ENCODE peak calls at places on chromosomes 4 and X, in eight cellular contexts. One of them, this sample, is unnamed. For H3K4me1, the result is how much of the 10 kb centered on the place peaks cover.

GRCh38 chr4:84324850-84325249 is 174.2 kb downstream of the NKX6-1 start:
- DNase-seq in OCI-LY7: no peak
- DNase-seq in neuronal stem cell: no peak
- DNase-seq in CD8-positive, alpha-beta memory T cell: no peak
- DNase-seq in CD8-positive, alpha-beta T cell: no peak
- DNase-seq in left ventricle myocardium inferior: no peak
- DNase-seq in mesenchymal stem cell: no peak
- DNase-seq in fibroblast of lung: peak
- DNase-seq in this sample: no peak

GRCh38 chrX:14026121-14026520 is 3.6 kb downstream of the GEMIN8 start:
- DNase-seq in CD8-positive, alpha-beta memory T cell: no peak
- DNase-seq in mesenchymal stem cell: no peak
- DNase-seq in OCI-LY7: no peak
- DNase-seq in left ventricle myocardium inferior: no peak
- DNase-seq in fibroblast of lung: no peak
- DNase-seq in neuronal stem cell: peak
- DNase-seq in CD8-positive, alpha-beta T cell: no peak
- DNase-seq in this sample: no peak

GRCh38 chrX:71637253-71637618 is 18.9 kb upstream of the CXCR3 start:
- DNase-seq in OCI-LY7: no peak
- DNase-seq in CD8-positive, alpha-beta T cell: no peak
- DNase-seq in CD8-positive, alpha-beta memory T cell: no peak
- DNase-seq in mesenchymal stem cell: no peak
- DNase-seq in left ventricle myocardium inferior: no peak
- DNase-seq in fibroblast of lung: peak
- DNase-seq in neuronal stem cell: no peak
- DNase-seq in this sample: no peak

GRCh38 chr4:153497091-153497531 is 31.0 kb downstream of the TMEM131L start:
- DNase-seq in mesenchymal stem cell: no peak
- DNase-seq in CD8-positive, alpha-beta T cell: peak
- DNase-seq in fibroblast of lung: peak
- DNase-seq in neuronal stem cell: no peak
- DNase-seq in left ventricle myocardium inferior: no peak
- DNase-seq in OCI-LY7: peak
- DNase-seq in CD8-positive, alpha-beta memory T cell: no peak
- DNase-seq in this sample: peak

GRCh38 chrX:151698485-151698884 is 3.2 kb downstream of the PRRG3 start:
- DNase-seq in left ventricle myocardium inferior: no peak
- DNase-seq in fibroblast of lung: no peak
- DNase-seq in neuronal stem cell: no peak
- DNase-seq in CD8-positive, alpha-beta T cell: no peak
- DNase-seq in CD8-positive, alpha-beta memory T cell: no peak
- DNase-seq in OCI-LY7: no peak
- DNase-seq in mesenchymal stem cell: no peak
- DNase-seq in this sample: no peak

GRCh38 chr4:102169345-102169744 is 175.9 kb downstream of the SLC39A8 start:
- DNase-seq in neuronal stem cell: peak
- DNase-seq in mesenchymal stem cell: peak
- DNase-seq in OCI-LY7: no peak
- DNase-seq in CD8-positive, alpha-beta memory T cell: no peak
- DNase-seq in CD8-positive, alpha-beta T cell: no peak
- DNase-seq in left ventricle myocardium inferior: no peak
- DNase-seq in fibroblast of lung: peak
- DNase-seq in this sample: no peak

GRCh38 chrX:131975851-131976250 is 47.3 kb upstream of the STK26 start:
- DNase-seq in fibroblast of lung: no peak
- DNase-seq in OCI-LY7: no peak
- DNase-seq in CD8-positive, alpha-beta T cell: no peak
- DNase-seq in neuronal stem cell: no peak
- DNase-seq in mesenchymal stem cell: peak
- DNase-seq in CD8-positive, alpha-beta memory T cell: no peak
- DNase-seq in left ventricle myocardium inferior: no peak
- DNase-seq in this sample: no peak

GRCh38 chr4:37188100-37188499 is 56.4 kb upstream of the NWD2 start:
- DNase-seq in fibroblast of lung: no peak
- DNase-seq in CD8-positive, alpha-beta T cell: no peak
- DNase-seq in CD8-positive, alpha-beta memory T cell: no peak
- DNase-seq in left ventricle myocardium inferior: no peak
- DNase-seq in neuronal stem cell: no peak
- DNase-seq in mesenchymal stem cell: no peak
- DNase-seq in OCI-LY7: peak
- DNase-seq in this sample: no peak

GRCh38 chr4:76569225-76569624 is 134.2 kb downstream of the SHROOM3 start:
- DNase-seq in OCI-LY7: no peak
- DNase-seq in fibroblast of lung: no peak
- DNase-seq in CD8-positive, alpha-beta T cell: no peak
- DNase-seq in mesenchymal stem cell: no peak
- DNase-seq in left ventricle myocardium inferior: no peak
- DNase-seq in CD8-positive, alpha-beta memory T cell: no peak
- DNase-seq in neuronal stem cell: no peak
- DNase-seq in this sample: no peak

GRCh38 chrX:30794497-30794896 is 94.6 kb downstream of the TAB3 start:
- DNase-seq in CD8-positive, alpha-beta T cell: no peak
- DNase-seq in CD8-positive, alpha-beta memory T cell: no peak
- DNase-seq in fibroblast of lung: no peak
- DNase-seq in left ventricle myocardium inferior: no peak
- DNase-seq in neuronal stem cell: no peak
- DNase-seq in mesenchymal stem cell: no peak
- DNase-seq in OCI-LY7: no peak
- DNase-seq in this sample: no peak

GRCh38 chr4:7062816-7063215 is 5.0 kb downstream of the GRPEL1 start:
- DNase-seq in CD8-positive, alpha-beta memory T cell: no peak
- DNase-seq in OCI-LY7: no peak
- DNase-seq in mesenchymal stem cell: no peak
- DNase-seq in fibroblast of lung: no peak
- DNase-seq in neuronal stem cell: no peak
- DNase-seq in CD8-positive, alpha-beta T cell: no peak
- DNase-seq in left ventricle myocardium inferior: no peak
- DNase-seq in this sample: no peak

GRCh38 chrX:142978130-142978684 is 47.5 kb upstream of the SPANXN4 start:
- DNase-seq in mesenchymal stem cell: no peak
- DNase-seq in neuronal stem cell: no peak
- DNase-seq in OCI-LY7: no peak
- DNase-seq in fibroblast of lung: no peak
- DNase-seq in CD8-positive, alpha-beta memory T cell: no peak
- DNase-seq in CD8-positive, alpha-beta T cell: no peak
- DNase-seq in left ventricle myocardium inferior: no peak
- DNase-seq in this sample: no peak

GRCh38 chr4:184350213-184350817 is 124.0 kb downstream of the IRF2 start:
- DNase-seq in fibroblast of lung: no peak
- DNase-seq in left ventricle myocardium inferior: no peak
- DNase-seq in neuronal stem cell: no peak
- DNase-seq in CD8-positive, alpha-beta memory T cell: no peak
- DNase-seq in CD8-positive, alpha-beta T cell: no peak
- DNase-seq in mesenchymal stem cell: no peak
- DNase-seq in OCI-LY7: no peak
- DNase-seq in this sample: no peak
- H3K4me1 ChIP-seq in fibroblast of lung: under half
- H3K4me1 ChIP-seq in left ventricle myocardium inferior: half or more
- H3K4me1 ChIP-seq in neuronal stem cell: under half
- H3K4me1 ChIP-seq in CD8-positive, alpha-beta memory T cell: under half
- H3K4me1 ChIP-seq in CD8-positive, alpha-beta T cell: under half
- H3K4me1 ChIP-seq in mesenchymal stem cell: under half
- H3K4me1 ChIP-seq in OCI-LY7: half or more
- H3K4me1 ChIP-seq in this sample: under half

GRCh38 chr4:99755223-99755944 is 61.2 kb upstream of the DAPP1 start:
- DNase-seq in mesenchymal stem cell: no peak
- DNase-seq in OCI-LY7: no peak
- DNase-seq in CD8-positive, alpha-beta T cell: no peak
- DNase-seq in left ventricle myocardium inferior: no peak
- DNase-seq in CD8-positive, alpha-beta memory T cell: no peak
- DNase-seq in neuronal stem cell: no peak
- DNase-seq in fibroblast of lung: peak
- DNase-seq in this sample: no peak
- H3K4me1 ChIP-seq in mesenchymal stem cell: under half
- H3K4me1 ChIP-seq in OCI-LY7: under half
- H3K4me1 ChIP-seq in CD8-positive, alpha-beta T cell: under half
- H3K4me1 ChIP-seq in left ventricle myocardium inferior: under half
- H3K4me1 ChIP-seq in CD8-positive, alpha-beta memory T cell: under half
- H3K4me1 ChIP-seq in neuronal stem cell: under half
- H3K4me1 ChIP-seq in fibroblast of lung: under half
- H3K4me1 ChIP-seq in this sample: under half

DNA sequence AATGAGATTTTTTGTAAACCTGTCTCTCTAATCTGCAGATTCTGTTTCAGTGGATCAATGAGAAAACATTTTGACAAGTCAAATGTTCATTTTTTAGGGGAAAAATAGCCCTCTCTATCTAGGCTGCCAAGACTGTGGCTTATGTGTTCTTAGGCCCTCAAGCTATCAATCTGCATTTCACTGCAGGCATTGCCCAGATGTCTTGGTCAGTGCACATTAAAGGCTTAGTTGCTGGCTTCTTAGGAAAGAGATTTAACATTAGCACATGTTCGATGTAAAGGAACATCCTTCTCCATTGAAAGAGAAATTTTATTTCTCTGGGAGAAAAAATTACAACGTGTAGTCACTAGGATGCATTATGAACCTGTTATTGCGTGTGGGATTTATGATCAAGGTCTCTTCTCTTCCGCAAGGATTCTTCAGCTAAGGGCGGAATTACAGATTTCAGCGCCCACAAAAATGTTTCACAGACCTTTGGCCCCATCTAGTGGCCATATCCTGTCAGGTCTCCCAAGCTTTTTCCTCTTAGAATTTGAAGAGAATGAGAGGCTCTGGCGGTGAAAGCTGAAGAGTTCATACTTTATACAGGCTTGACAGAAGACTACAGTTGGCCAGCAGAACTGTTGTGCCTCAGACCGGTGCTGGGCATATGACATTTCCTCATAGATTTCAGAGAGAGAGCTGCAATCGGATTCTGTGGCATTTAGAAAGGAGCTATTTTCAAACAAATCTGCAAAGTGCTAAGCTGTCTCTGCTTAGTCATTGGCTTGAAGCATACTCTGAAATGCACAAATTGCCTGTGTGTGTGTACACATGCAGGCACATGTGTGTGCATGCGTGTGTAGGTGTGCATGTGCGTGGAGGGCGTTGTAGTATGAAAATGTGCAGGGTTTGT is 144.6 kb upstream of the NOCT start:
- DNase-seq in CD8-positive, alpha-beta T cell: peak
- DNase-seq in fibroblast of lung: peak
- DNase-seq in left ventricle myocardium inferior: peak
- DNase-seq in mesenchymal stem cell: peak
- DNase-seq in neuronal stem cell: peak
- DNase-seq in OCI-LY7: peak
- DNase-seq in CD8-positive, alpha-beta memory T cell: peak
- DNase-seq in this sample: peak
- H3K4me1 ChIP-seq in CD8-positive, alpha-beta T cell: under half
- H3K4me1 ChIP-seq in fibroblast of lung: under half
- H3K4me1 ChIP-seq in left ventricle myocardium inferior: under half
- H3K4me1 ChIP-seq in mesenchymal stem cell: under half
- H3K4me1 ChIP-seq in neuronal stem cell: under half
- H3K4me1 ChIP-seq in OCI-LY7: under half
- H3K4me1 ChIP-seq in CD8-positive, alpha-beta memory T cell: under half
- H3K4me1 ChIP-seq in this sample: under half

DNA sequence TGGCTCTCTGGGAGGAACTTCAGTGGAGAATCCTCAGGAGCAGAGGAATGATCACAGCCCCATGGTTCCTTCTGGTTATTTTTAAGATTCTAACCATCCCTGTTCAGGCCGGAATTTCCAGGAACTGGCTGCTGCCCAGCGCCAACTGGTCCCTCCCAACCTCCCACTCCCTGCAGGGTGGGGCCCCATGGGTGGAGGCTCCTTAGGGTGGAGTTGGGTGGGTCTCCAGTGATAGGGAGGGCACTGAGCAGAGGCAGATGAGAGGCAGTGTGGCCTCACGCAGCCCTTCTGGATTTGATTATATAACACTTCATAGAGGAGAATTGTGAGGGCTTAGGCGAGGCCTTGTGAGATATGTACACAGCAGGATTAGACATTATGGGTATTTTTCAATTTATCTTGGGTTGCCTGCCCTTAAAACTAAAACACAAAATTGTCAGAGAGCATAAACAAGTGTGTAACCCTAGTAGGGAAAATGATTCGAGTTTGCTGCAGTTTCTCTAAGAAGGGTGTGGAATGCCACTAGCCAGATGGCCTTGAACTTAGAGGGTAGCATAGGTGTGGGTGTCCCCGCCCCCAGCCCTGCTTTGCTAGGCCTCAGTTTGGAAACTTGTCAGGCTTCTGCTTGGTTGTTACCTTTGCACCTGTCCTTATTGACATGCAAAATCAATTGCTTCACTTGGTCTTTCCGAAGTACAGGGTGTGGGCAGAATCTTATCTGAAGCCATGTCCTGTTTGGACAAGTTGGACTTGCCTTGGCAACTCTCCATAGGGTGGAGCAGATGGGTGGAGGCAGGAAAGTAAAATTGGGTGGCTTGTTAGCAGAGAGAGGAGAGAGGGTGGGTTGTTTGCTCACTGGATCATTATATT is 9.3 kb downstream of the KLF3 start:
- DNase-seq in neuronal stem cell: no peak
- DNase-seq in fibroblast of lung: peak
- DNase-seq in CD8-positive, alpha-beta memory T cell: no peak
- DNase-seq in left ventricle myocardium inferior: peak
- DNase-seq in mesenchymal stem cell: no peak
- DNase-seq in CD8-positive, alpha-beta T cell: no peak
- DNase-seq in OCI-LY7: no peak
- DNase-seq in this sample: no peak
- H3K4me1 ChIP-seq in neuronal stem cell: under half
- H3K4me1 ChIP-seq in fibroblast of lung: under half
- H3K4me1 ChIP-seq in CD8-positive, alpha-beta memory T cell: half or more
- H3K4me1 ChIP-seq in left ventricle myocardium inferior: half or more
- H3K4me1 ChIP-seq in mesenchymal stem cell: under half
- H3K4me1 ChIP-seq in CD8-positive, alpha-beta T cell: half or more
- H3K4me1 ChIP-seq in OCI-LY7: under half
- H3K4me1 ChIP-seq in this sample: half or more